ENCODE peak calls at places on chromosomes 1 and 21, in four cellular contexts. X, W, R and Z are unnamed samples. For H3K9me3, the result is how much of the 10 kb centered on the place peaks cover.

GRCh38 chr21:43209575-43210453 is 41.0 kb downstream of the CRYAA start:
- DNase-seq in X (peak), W (no peak), R (no peak), Z (no peak)

GRCh38 chr1:208350815-208351214 is 106.6 kb upstream of the PLXNA2 start:
- DNase-seq in X (no peak), W (no peak), R (no peak), Z (no peak)

GRCh38 chr1:207887542-207887941 is 23.4 kb downstream of the CD34 start:
- DNase-seq in X (no peak), W (no peak), R (no peak), Z (no peak)

GRCh38 chr1:18962855-18963737 is 6.6 kb upstream of the IFFO2 start:
- DNase-seq in X (no peak), W (no peak), R (no peak), Z (no peak)

GRCh38 chr1:218349365-218350021 is 4.4 kb downstream of the TGFB2 start:
- DNase-seq in X (no peak), W (no peak), R (no peak), Z (peak)

GRCh38 chr1:20983297-20983889 is 193.3 kb downstream of the EIF4G3 start:
- DNase-seq in X (no peak), W (no peak), R (no peak), Z (no peak)

GRCh38 chr1:1618396-1619068 is 3.2 kb downstream of the MIB2 start:
- DNase-seq in X (no peak), W (no peak), R (no peak), Z (no peak)

GRCh38 chr1:155007253-155007828 is 4.7 kb downstream of the ZBTB7B start:
- DNase-seq in X (no peak), W (no peak), R (no peak), Z (no peak)

GRCh38 chr21:45050786-45051489 is 23.4 kb upstream of the ADARB1 start:
- DNase-seq in X (peak), W (no peak), R (no peak), Z (no peak)

GRCh38 chr1:154501423-154502065 is 475 bp upstream of the TDRD10 start:
- DNase-seq in X (no peak), W (no peak), R (no peak), Z (peak)

GRCh38 chr1:177926201-177926600 is 43.7 kb downstream of the SEC16B start:
- DNase-seq in X (peak), W (no peak), R (no peak), Z (peak)

GRCh38 chr1:11448375-11449085 is 30.4 kb upstream of the DISP3 start:
- DNase-seq in X (no peak), W (peak), R (no peak), Z (no peak)

GRCh38 chr1:201131398-201131797 is 4.4 kb upstream of the ASCL5 start:
- DNase-seq in X (no peak), W (no peak), R (no peak), Z (no peak)

GRCh38 chr1:29706936-29707335 is 470.6 kb downstream of the PTPRU start:
- DNase-seq in X (peak), W (peak), R (no peak), Z (peak)
- TF ChIP-seq FOS in X (no peak), W (no peak), R (no peak), Z (no peak)

GRCh38 chr21:20424943-20425342 is 573.3 kb upstream of the NCAM2 start:
- DNase-seq in X (no peak), W (no peak), R (no peak), Z (no peak)

GRCh38 chr21:20425856-20426255 is 572.4 kb upstream of the NCAM2 start:
- DNase-seq in X (no peak), W (no peak), R (no peak), Z (no peak)
- H3K9me3 ChIP-seq in X (under half), W (under half), R (under half), Z (under half)

GRCh38 chr1:41024953-41025352 is 3.4 kb upstream of the SLFNL1 start:
- DNase-seq in X (no peak), W (no peak), R (no peak), Z (no peak)
- TF ChIP-seq FOS in X (no peak), W (no peak), R (no peak), Z (no peak)

GRCh38 chr1:40462956-40463590 is 12.8 kb downstream of the ZFP69B start:
- DNase-seq in X (no peak), W (no peak), R (no peak), Z (no peak)
- H3K9me3 ChIP-seq in X (half or more), W (under half), R (half or more), Z (under half)